ENCODE peak calls at places on chromosomes 12 and 14, in four cellular contexts. One of them, this sample, is unnamed.

GRCh38 chr12:76029982-76030377 is 1.6 kb downstream of the PHLDA1 start:
- DNase-seq in mesenchymal stem cell: peak
- DNase-seq in transverse colon: no peak
- DNase-seq in pancreas: no peak
- DNase-seq in this sample: peak

GRCh38 chr12:14982986-14983385 is 10.1 kb downstream of the PDE6H start:
- DNase-seq in mesenchymal stem cell: no peak
- DNase-seq in transverse colon: no peak
- DNase-seq in pancreas: no peak
- DNase-seq in this sample: no peak

GRCh38 chr12:129119537-129119936 is 266.3 kb downstream of the GLT1D1 start:
- DNase-seq in mesenchymal stem cell: no peak
- DNase-seq in transverse colon: no peak
- DNase-seq in pancreas: no peak
- DNase-seq in this sample: peak

GRCh38 chr12:48822711-48823110 is 4.4 kb downstream of the CACNB3 start:
- DNase-seq in mesenchymal stem cell: no peak
- DNase-seq in transverse colon: no peak
- DNase-seq in pancreas: no peak
- DNase-seq in this sample: no peak

GRCh38 chr12:80513211-80513610 is 69.2 kb downstream of the PTPRQ start:
- DNase-seq in mesenchymal stem cell: no peak
- DNase-seq in transverse colon: no peak
- DNase-seq in pancreas: peak
- DNase-seq in this sample: no peak

GRCh38 chr12:64551676-64552075 is 58.6 kb upstream of the RASSF3 start:
- DNase-seq in mesenchymal stem cell: no peak
- DNase-seq in transverse colon: no peak
- DNase-seq in pancreas: no peak
- DNase-seq in this sample: no peak

GRCh38 chr12:8698830-8699330 is 1.1 kb downstream of the RIMKLB start:
- DNase-seq in mesenchymal stem cell: peak
- DNase-seq in transverse colon: no peak
- DNase-seq in pancreas: no peak
- DNase-seq in this sample: no peak

GRCh38 chr14:106308839-106309389 is 782.5 kb downstream of the TMEM121 start:
- DNase-seq in mesenchymal stem cell: no peak
- DNase-seq in transverse colon: peak
- DNase-seq in pancreas: peak
- DNase-seq in this sample: no peak

GRCh38 chr14:49930720-49931119 is 37.8 kb downstream of the ARF6 start:
- DNase-seq in mesenchymal stem cell: no peak
- DNase-seq in transverse colon: no peak
- DNase-seq in pancreas: no peak
- DNase-seq in this sample: no peak

GRCh38 chr14:55430024-55430690 is 10.3 kb downstream of the TBPL2 start:
- DNase-seq in mesenchymal stem cell: peak
- DNase-seq in transverse colon: peak
- DNase-seq in pancreas: no peak
- DNase-seq in this sample: peak

GRCh38 chr12:30201301-30202160 is 417.8 kb upstream of the TMTC1 start:
- DNase-seq in mesenchymal stem cell: peak
- DNase-seq in transverse colon: no peak
- DNase-seq in pancreas: peak
- DNase-seq in this sample: no peak

GRCh38 chr14:104996032-104996431 is 10.4 kb downstream of the CLBA1 start:
- DNase-seq in mesenchymal stem cell: no peak
- DNase-seq in transverse colon: no peak
- DNase-seq in pancreas: no peak
- DNase-seq in this sample: no peak

GRCh38 chr14:104992501-104992900 is 6.9 kb downstream of the CLBA1 start:
- DNase-seq in mesenchymal stem cell: no peak
- DNase-seq in transverse colon: no peak
- DNase-seq in pancreas: no peak
- DNase-seq in this sample: no peak

GRCh38 chr14:104994988-104995387 is 9.4 kb downstream of the CLBA1 start:
- DNase-seq in mesenchymal stem cell: no peak
- DNase-seq in transverse colon: no peak
- DNase-seq in pancreas: no peak
- DNase-seq in this sample: no peak

GRCh38 chr14:104993306-104993705 is 7.7 kb downstream of the CLBA1 start:
- DNase-seq in mesenchymal stem cell: no peak
- DNase-seq in transverse colon: no peak
- DNase-seq in pancreas: no peak
- DNase-seq in this sample: no peak

DNA sequence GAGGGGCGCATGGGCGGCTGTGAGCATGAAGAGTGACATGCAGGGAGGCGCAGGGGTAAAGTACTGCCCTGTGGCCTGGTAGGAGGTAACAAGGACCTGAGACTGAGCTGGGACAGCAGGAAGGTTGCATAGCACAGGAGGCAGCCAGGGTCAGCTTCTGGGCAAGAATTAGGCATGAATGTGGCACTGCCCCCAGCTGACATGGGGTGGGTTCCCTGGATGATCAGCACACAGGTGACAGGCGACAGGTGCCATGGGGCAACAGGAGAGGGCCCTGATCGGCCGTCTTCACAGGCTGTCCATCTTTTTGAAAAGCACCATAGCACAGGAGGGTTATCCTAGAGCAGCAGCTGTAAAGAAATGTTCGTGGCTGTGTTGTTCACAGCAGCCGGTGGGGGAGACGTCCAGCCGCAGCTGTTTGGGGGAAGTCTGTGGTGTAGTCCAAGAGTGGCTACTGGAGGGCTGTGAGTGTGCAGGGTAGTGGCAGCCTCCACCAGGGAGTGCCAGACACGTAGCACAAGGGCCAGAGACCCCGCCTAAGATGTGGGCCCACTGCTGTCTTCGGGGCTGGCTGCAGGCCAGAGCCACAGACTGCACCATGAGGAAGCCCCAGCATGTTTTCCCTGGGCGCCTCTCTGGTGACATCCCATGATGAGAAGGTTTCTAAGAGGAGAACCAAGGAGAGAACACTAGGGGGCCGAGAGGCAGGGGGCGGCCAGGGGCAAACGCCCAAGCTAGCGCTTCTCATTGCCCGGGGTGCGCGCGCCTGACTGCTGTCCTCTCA is 8.4 kb downstream of the CLBA1 start:
- DNase-seq in mesenchymal stem cell: no peak
- DNase-seq in transverse colon: no peak
- DNase-seq in pancreas: no peak
- DNase-seq in this sample: no peak
- H3K27ac ChIP-seq in mesenchymal stem cell: no peak
- H3K27ac ChIP-seq in transverse colon: no peak
- H3K27ac ChIP-seq in pancreas: no peak
- H3K27ac ChIP-seq in this sample: no peak

GRCh38 chr12:46661161-46661845 is 164.5 kb downstream of the SLC38A4 start:
- DNase-seq in mesenchymal stem cell: peak
- DNase-seq in transverse colon: no peak
- DNase-seq in pancreas: no peak
- DNase-seq in this sample: peak
- H3K27ac ChIP-seq in mesenchymal stem cell: peak
- H3K27ac ChIP-seq in transverse colon: peak
- H3K27ac ChIP-seq in pancreas: no peak
- H3K27ac ChIP-seq in this sample: peak

GRCh38 chr12:52189376-52190174 is 2.2 kb downstream of the KRT80 start:
- DNase-seq in mesenchymal stem cell: no peak
- DNase-seq in transverse colon: no peak
- DNase-seq in pancreas: no peak
- DNase-seq in this sample: no peak
- H3K27ac ChIP-seq in mesenchymal stem cell: peak
- H3K27ac ChIP-seq in transverse colon: no peak
- H3K27ac ChIP-seq in pancreas: no peak
- H3K27ac ChIP-seq in this sample: no peak

GRCh38 chr14:102514987-102515733 is 5.6 kb upstream of the ANKRD9 start:
- DNase-seq in mesenchymal stem cell: no peak
- DNase-seq in transverse colon: no peak
- DNase-seq in pancreas: no peak
- DNase-seq in this sample: no peak

GRCh38 chr14:102513899-102514772 is 4.6 kb upstream of the ANKRD9 start:
- DNase-seq in mesenchymal stem cell: no peak
- DNase-seq in transverse colon: no peak
- DNase-seq in pancreas: no peak
- DNase-seq in this sample: no peak

GRCh38 chr14:102518063-102518648 is 8.6 kb upstream of the ANKRD9 start:
- DNase-seq in mesenchymal stem cell: no peak
- DNase-seq in transverse colon: no peak
- DNase-seq in pancreas: no peak
- DNase-seq in this sample: no peak

GRCh38 chr14:102517412-102518062 is 8.0 kb upstream of the ANKRD9 start:
- DNase-seq in mesenchymal stem cell: no peak
- DNase-seq in transverse colon: peak
- DNase-seq in pancreas: peak
- DNase-seq in this sample: no peak

DNA sequence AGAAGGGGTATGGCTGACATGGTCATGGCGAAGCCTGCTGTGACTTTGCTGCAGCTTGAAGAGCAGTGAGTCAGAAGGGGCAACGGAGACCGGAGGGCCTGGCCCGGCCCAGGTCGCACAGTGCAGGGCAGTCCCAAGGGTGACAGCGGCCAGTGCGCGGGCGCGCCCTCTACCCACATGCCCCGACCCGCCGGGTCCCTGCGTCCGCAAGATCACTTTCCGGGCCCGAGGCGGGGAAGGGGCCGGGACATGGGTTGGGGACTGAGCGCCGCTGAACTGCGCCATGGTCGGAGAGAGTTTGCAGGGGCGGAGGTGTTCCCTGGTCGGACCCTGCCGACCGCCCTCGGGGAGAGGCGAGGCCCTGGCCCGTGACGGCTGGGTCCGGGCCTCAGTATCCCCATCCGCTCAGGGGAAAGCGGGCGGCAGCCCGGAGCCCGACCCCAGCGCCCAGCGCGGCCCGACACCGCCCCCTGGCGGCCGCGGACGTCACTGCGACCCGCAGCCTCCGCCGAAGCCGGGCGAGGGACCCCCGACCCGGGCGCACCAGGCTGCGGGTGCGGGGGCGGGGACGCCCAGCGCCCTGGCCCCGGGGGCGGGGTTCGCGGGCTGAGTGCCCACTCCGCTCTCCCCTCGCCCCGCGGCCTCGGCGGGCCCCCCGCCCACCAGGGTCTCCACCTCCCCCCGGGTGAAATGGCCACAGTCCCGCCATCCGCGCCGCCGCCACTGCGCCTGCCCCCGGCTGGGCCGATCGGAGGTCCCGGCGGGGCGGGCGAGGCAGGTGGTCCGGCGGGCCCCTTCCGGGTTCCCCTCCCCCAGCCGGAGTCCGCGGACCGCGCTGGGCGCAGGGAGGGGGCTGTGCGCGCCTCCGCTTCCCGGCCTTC is 7.2 kb upstream of the ANKRD9 start:
- DNase-seq in mesenchymal stem cell: peak
- DNase-seq in transverse colon: peak
- DNase-seq in pancreas: peak
- DNase-seq in this sample: no peak
- H3K27ac ChIP-seq in mesenchymal stem cell: no peak
- H3K27ac ChIP-seq in transverse colon: peak
- H3K27ac ChIP-seq in pancreas: peak
- H3K27ac ChIP-seq in this sample: no peak

DNA sequence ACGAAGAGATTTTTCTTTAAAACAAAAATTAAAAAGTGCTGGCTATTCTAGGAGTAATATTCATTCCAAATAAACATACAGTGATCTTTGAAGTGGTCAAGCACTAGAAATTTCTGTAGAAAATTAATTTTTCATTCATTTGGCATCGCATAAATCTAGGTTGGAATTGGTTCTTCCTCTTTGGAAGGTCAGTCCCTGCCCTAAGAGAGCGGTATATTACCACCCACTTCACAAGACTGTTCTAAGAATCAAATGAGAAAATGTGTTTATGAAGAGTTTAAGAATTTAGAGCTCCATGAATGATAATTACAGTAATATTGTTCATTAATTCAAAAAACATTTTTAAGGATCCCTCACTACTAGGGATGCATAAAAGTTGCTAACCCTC is 444 bp upstream of the GEMIN2 start:
- DNase-seq in mesenchymal stem cell: no peak
- DNase-seq in transverse colon: no peak
- DNase-seq in pancreas: no peak
- DNase-seq in this sample: no peak
- H3K27ac ChIP-seq in mesenchymal stem cell: peak
- H3K27ac ChIP-seq in transverse colon: peak
- H3K27ac ChIP-seq in pancreas: peak
- H3K27ac ChIP-seq in this sample: peak

GRCh38 chr14:103897075-103897947 is 30.9 kb upstream of the TDRD9 start:
- DNase-seq in mesenchymal stem cell: no peak
- DNase-seq in transverse colon: peak
- DNase-seq in pancreas: peak
- DNase-seq in this sample: no peak
- H3K27ac ChIP-seq in mesenchymal stem cell: no peak
- H3K27ac ChIP-seq in transverse colon: peak
- H3K27ac ChIP-seq in pancreas: peak
- H3K27ac ChIP-seq in this sample: no peak

DNA sequence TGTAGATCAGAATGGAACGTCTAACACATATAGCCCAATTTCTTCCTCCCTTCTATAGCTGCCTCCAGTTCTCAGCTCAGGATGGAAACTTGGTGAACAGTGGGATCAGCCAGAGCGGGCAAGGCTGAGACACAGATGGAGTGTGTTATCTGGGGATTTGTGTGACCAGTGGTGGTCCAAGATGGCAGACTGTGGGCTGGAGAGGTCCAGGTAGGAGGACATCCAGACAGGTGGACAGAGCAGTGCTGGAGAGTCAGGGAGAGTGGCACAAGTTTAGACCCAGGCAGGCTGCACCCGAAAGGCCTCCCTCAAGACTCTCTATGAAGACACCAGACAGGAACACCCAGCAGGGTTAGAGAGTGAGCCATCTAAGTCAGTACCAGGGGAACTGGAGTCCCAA is 116.1 kb upstream of the CPSF6 start:
- DNase-seq in mesenchymal stem cell: no peak
- DNase-seq in transverse colon: no peak
- DNase-seq in pancreas: no peak
- DNase-seq in this sample: no peak
- H3K27ac ChIP-seq in mesenchymal stem cell: no peak
- H3K27ac ChIP-seq in transverse colon: no peak
- H3K27ac ChIP-seq in pancreas: no peak
- H3K27ac ChIP-seq in this sample: no peak

GRCh38 chr12:96237465-96238077 is 43.4 kb downstream of the ELK3 start:
- DNase-seq in mesenchymal stem cell: peak
- DNase-seq in transverse colon: peak
- DNase-seq in pancreas: no peak
- DNase-seq in this sample: peak
- H3K27ac ChIP-seq in mesenchymal stem cell: peak
- H3K27ac ChIP-seq in transverse colon: peak
- H3K27ac ChIP-seq in pancreas: no peak
- H3K27ac ChIP-seq in this sample: peak

GRCh38 chr12:101297661-101298060 is 17.8 kb downstream of the UTP20 start:
- DNase-seq in mesenchymal stem cell: no peak
- DNase-seq in transverse colon: no peak
- DNase-seq in pancreas: no peak
- DNase-seq in this sample: peak
- H3K27ac ChIP-seq in mesenchymal stem cell: no peak
- H3K27ac ChIP-seq in transverse colon: no peak
- H3K27ac ChIP-seq in pancreas: no peak
- H3K27ac ChIP-seq in this sample: peak

This sample was measured in brain microvascular endothelial cell.